ENCODE peak calls at places on chromosome X, in four cellular contexts. I is endothelial cell of umbilical vein, R is left ventricle myocardium inferior, K is lower lobe of right lung. F is an unnamed sample.

GRCh38 chrX:129762448-129762847 is 17.3 kb upstream of the SASH3 start:
- DNase-seq in I (no peak), R (no peak), K (no peak), F (no peak)

GRCh38 chrX:125577479-125577878 is 257.8 kb downstream of the TEX13C start:
- DNase-seq in I (no peak), R (no peak), K (no peak), F (no peak)

GRCh38 chrX:115912372-115912897 is 258.1 kb upstream of the AGTR2 start:
- DNase-seq in I (no peak), R (no peak), K (no peak), F (no peak)

GRCh38 chrX:131841496-131842410 is 181.3 kb upstream of the STK26 start:
- DNase-seq in I (peak; percentile 19), R (no peak), K (no peak), F (peak; percentile 2)

GRCh38 chrX:133794151-133794550 is 191.2 kb downstream of the GPC3 start:
- DNase-seq in I (no peak), R (no peak), K (no peak), F (no peak)

GRCh38 chrX:47570794-47571193 is 9.8 kb downstream of the ARAF start:
- DNase-seq in I (no peak), R (no peak), K (no peak), F (no peak)

GRCh38 chrX:129932792-129933321 is 26.9 kb downstream of the UTP14A start:
- DNase-seq in I (no peak), R (peak; percentile 24), K (peak; percentile 48), F (no peak)

GRCh38 chrX:16039363-16039762 is 84.0 kb upstream of the GRPR start:
- DNase-seq in I (no peak), R (no peak), K (no peak), F (no peak)

GRCh38 chrX:30887288-30887687 is 1.8 kb downstream of the TAB3 start:
- DNase-seq in I (no peak), R (no peak), K (no peak), F (no peak)

GRCh38 chrX:103782640-103783039 is 6.0 kb downstream of the PLP1 start:
- DNase-seq in I (no peak), R (no peak), K (no peak), F (no peak)

GRCh38 chrX:1351981-1352714 is 15.6 kb downstream of the IL3RA start:
- DNase-seq in I (no peak), R (no peak), K (peak; percentile 32), F (no peak)

GRCh38 chrX:31715675-31716074 is 643.8 kb upstream of the FTHL17 start:
- DNase-seq in I (no peak), R (no peak), K (no peak), F (no peak)

DNA sequence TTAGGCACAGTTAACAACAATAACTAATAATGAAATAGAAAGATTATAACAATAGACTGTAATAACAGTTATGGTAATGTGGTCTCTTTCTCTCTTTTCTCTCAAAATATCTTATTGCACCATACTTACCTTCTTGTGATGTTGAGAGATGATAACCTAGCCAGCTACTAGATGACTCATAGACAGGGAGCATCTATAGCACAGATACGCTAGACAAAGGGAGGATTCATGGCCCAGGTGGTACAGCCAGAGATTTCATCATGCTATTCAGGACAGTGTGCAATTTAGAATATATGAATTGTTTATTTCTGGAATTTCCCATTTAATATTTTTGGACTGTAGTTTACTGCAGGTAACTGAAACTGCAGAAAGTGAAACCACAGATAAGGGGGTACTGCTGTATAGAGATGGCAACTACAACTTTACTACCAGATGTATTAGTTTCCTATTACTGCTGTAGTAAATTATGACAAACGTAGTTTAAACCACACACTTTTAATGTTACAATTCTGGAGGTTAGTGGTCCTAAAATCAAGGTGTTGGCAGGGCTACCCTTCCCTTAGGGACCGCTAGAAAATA is 41.8 kb upstream of the MAGED1 start:
- DNase-seq in I (no peak), R (no peak), K (no peak), F (peak; percentile 52)
- H3K27ac ChIP-seq in I (no peak overlapping the region), R (no peak overlapping the region), K (no peak overlapping the region), F (peak overlapping the region; percentile 82)

GRCh38 chrX:11787564-11787963 is 29.5 kb downstream of the MSL3 start:
- DNase-seq in I (peak; percentile 49), R (peak; percentile 36), K (peak; percentile 54), F (no peak)
- TF ChIP-seq CTCF in I (peak; percentile 62), R (peak; percentile 61), K (peak; percentile 55), F (peak; percentile 62)

GRCh38 chrX:136166221-136166855 is 19.0 kb downstream of the FHL1 start:
- DNase-seq in I (no peak), R (no peak), K (no peak), F (peak; percentile 32)
- H3K4me1 ChIP-seq in I (peaks cover 19% of the 10 kb centered on the region), R (peaks cover 85% of the 10 kb centered on the region), K (peaks cover 4% of the 10 kb centered on the region), F (peaks cover 9% of the 10 kb centered on the region)

GRCh38 chrX:122134291-122134690 is 1049.8 kb upstream of the GRIA3 start:
- DNase-seq in I (no peak), R (no peak), K (no peak), F (no peak)
- H3K27ac ChIP-seq in I (no peak overlapping the region), R (no peak overlapping the region), K (no peak overlapping the region), F (no peak overlapping the region)

DNA sequence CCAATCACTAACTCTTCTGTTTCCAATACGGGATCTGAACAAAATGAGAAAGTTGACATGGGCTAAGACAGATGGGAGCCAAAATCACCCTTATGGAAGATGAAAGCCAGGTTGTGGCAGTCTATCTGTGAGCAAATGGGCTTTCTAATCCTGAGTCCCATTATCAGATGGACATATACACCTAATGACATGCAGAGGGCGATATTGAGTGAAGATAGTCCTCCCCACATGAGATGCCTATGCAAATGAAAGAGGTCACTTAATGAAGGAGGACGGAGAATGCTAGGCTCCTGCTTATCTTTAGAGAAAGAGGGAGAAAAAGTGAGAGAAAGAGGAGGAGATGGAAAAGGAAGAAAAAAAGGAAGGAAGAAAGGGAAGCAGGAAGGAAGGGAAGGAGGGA is 547.5 kb downstream of the NLGN4X start:
- DNase-seq in I (no peak), R (no peak), K (no peak), F (peak; percentile 2)
- TF ChIP-seq CTCF in I (no peak), R (no peak), K (no peak), F (peak; percentile 49)

DNA sequence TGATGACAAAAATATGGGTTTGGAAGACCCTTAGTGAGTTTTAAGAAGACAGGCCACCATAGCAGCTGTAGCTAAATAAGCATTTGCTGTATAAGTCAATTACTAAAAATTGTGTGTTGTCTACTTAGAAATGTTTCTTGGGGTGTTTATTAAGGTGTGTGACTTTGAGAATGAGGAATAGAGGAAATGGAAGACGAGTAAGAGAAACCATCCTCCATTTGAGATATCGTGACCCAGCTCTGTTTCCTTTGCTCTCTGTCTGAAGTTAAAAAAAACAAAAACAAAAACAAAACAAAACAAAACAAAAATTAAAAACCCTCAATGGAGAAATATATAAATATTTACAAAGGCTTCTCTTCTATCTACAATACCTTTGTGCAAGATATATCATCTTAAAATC is 41.7 kb upstream of the FAM9C start:
- DNase-seq in I (no peak), R (no peak), K (no peak), F (no peak)
- H3K4me1 ChIP-seq in I (peaks cover 18% of the 10 kb centered on the region), R (peaks cover 3% of the 10 kb centered on the region), K (peaks cover 19% of the 10 kb centered on the region), F (peaks cover 7% of the 10 kb centered on the region)

GRCh38 chrX:53074987-53075386 is 7.2 kb upstream of the TSPYL2 start:
- DNase-seq in I (no peak), R (no peak), K (no peak), F (no peak)
- H3K27ac ChIP-seq in I (no peak overlapping the region), R (no peak overlapping the region), K (no peak overlapping the region), F (no peak overlapping the region)